ENCODE peak calls at places on chromosome 1, in eight cellular contexts. One of them, this sample, is unnamed.

GRCh38 chr1:172447641-172448040 is 3.8 kb upstream of the PIGC start:
- DNase-seq in left lobe of liver: no peak
- DNase-seq in retinal pigment epithelial cell: no peak
- DNase-seq in stimulated activated CD4-positive, alpha-beta T cell treated with anti-CD3 and anti-CD28 coated beads, Interleukin-12 subunit alpha, Interleukin-12 subunit beta, amount 100 ng/mL, for 4 hours: no peak
- DNase-seq in Daoy: no peak
- DNase-seq in prostate gland: peak
- DNase-seq in aorta: no peak
- DNase-seq in H9: no peak
- DNase-seq in this sample: no peak

GRCh38 chr1:89557954-89558353 is 33.3 kb downstream of the LRRC8B start:
- DNase-seq in left lobe of liver: no peak
- DNase-seq in retinal pigment epithelial cell: no peak
- DNase-seq in stimulated activated CD4-positive, alpha-beta T cell treated with anti-CD3 and anti-CD28 coated beads, Interleukin-12 subunit alpha, Interleukin-12 subunit beta, amount 100 ng/mL, for 4 hours: no peak
- DNase-seq in Daoy: peak
- DNase-seq in prostate gland: no peak
- DNase-seq in aorta: no peak
- DNase-seq in H9: no peak
- DNase-seq in this sample: no peak

GRCh38 chr1:18962121-18962721 is 5.7 kb upstream of the IFFO2 start:
- DNase-seq in left lobe of liver: no peak
- DNase-seq in retinal pigment epithelial cell: no peak
- DNase-seq in stimulated activated CD4-positive, alpha-beta T cell treated with anti-CD3 and anti-CD28 coated beads, Interleukin-12 subunit alpha, Interleukin-12 subunit beta, amount 100 ng/mL, for 4 hours: no peak
- DNase-seq in Daoy: no peak
- DNase-seq in prostate gland: peak
- DNase-seq in aorta: peak
- DNase-seq in H9: no peak
- DNase-seq in this sample: no peak

GRCh38 chr1:197786280-197786679 is 11.0 kb upstream of the DENND1B start:
- DNase-seq in left lobe of liver: no peak
- DNase-seq in retinal pigment epithelial cell: no peak
- DNase-seq in stimulated activated CD4-positive, alpha-beta T cell treated with anti-CD3 and anti-CD28 coated beads, Interleukin-12 subunit alpha, Interleukin-12 subunit beta, amount 100 ng/mL, for 4 hours: no peak
- DNase-seq in Daoy: no peak
- DNase-seq in prostate gland: no peak
- DNase-seq in aorta: no peak
- DNase-seq in H9: no peak
- DNase-seq in this sample: no peak

GRCh38 chr1:244012232-244012631 is 38.9 kb upstream of the ZBTB18 start:
- DNase-seq in left lobe of liver: no peak
- DNase-seq in retinal pigment epithelial cell: no peak
- DNase-seq in stimulated activated CD4-positive, alpha-beta T cell treated with anti-CD3 and anti-CD28 coated beads, Interleukin-12 subunit alpha, Interleukin-12 subunit beta, amount 100 ng/mL, for 4 hours: no peak
- DNase-seq in Daoy: peak
- DNase-seq in prostate gland: peak
- DNase-seq in aorta: no peak
- DNase-seq in H9: no peak
- DNase-seq in this sample: no peak

GRCh38 chr1:88029142-88029541 is 654.9 kb upstream of the PKN2 start:
- DNase-seq in left lobe of liver: peak
- DNase-seq in retinal pigment epithelial cell: peak
- DNase-seq in stimulated activated CD4-positive, alpha-beta T cell treated with anti-CD3 and anti-CD28 coated beads, Interleukin-12 subunit alpha, Interleukin-12 subunit beta, amount 100 ng/mL, for 4 hours: no peak
- DNase-seq in Daoy: no peak
- DNase-seq in prostate gland: no peak
- DNase-seq in aorta: no peak
- DNase-seq in H9: no peak
- DNase-seq in this sample: no peak

GRCh38 chr1:232891656-232892317 is 58.6 kb upstream of the NTPCR start:
- DNase-seq in left lobe of liver: no peak
- DNase-seq in retinal pigment epithelial cell: no peak
- DNase-seq in stimulated activated CD4-positive, alpha-beta T cell treated with anti-CD3 and anti-CD28 coated beads, Interleukin-12 subunit alpha, Interleukin-12 subunit beta, amount 100 ng/mL, for 4 hours: no peak
- DNase-seq in Daoy: no peak
- DNase-seq in prostate gland: no peak
- DNase-seq in aorta: no peak
- DNase-seq in H9: no peak
- DNase-seq in this sample: no peak

GRCh38 chr1:209674957-209675566 is at the start of gene G0S2:
- DNase-seq in left lobe of liver: peak
- DNase-seq in retinal pigment epithelial cell: no peak
- DNase-seq in stimulated activated CD4-positive, alpha-beta T cell treated with anti-CD3 and anti-CD28 coated beads, Interleukin-12 subunit alpha, Interleukin-12 subunit beta, amount 100 ng/mL, for 4 hours: peak
- DNase-seq in Daoy: peak
- DNase-seq in prostate gland: peak
- DNase-seq in aorta: peak
- DNase-seq in H9: peak
- DNase-seq in this sample: peak

GRCh38 chr1:32877211-32878110 is 6.7 kb upstream of the FNDC5 start:
- DNase-seq in left lobe of liver: peak
- DNase-seq in retinal pigment epithelial cell: no peak
- DNase-seq in stimulated activated CD4-positive, alpha-beta T cell treated with anti-CD3 and anti-CD28 coated beads, Interleukin-12 subunit alpha, Interleukin-12 subunit beta, amount 100 ng/mL, for 4 hours: no peak
- DNase-seq in Daoy: no peak
- DNase-seq in prostate gland: no peak
- DNase-seq in aorta: no peak
- DNase-seq in H9: no peak
- DNase-seq in this sample: no peak

GRCh38 chr1:85148524-85149250 is 52.1 kb downstream of the SYDE2 start:
- DNase-seq in left lobe of liver: no peak
- DNase-seq in retinal pigment epithelial cell: no peak
- DNase-seq in stimulated activated CD4-positive, alpha-beta T cell treated with anti-CD3 and anti-CD28 coated beads, Interleukin-12 subunit alpha, Interleukin-12 subunit beta, amount 100 ng/mL, for 4 hours: no peak
- DNase-seq in Daoy: peak
- DNase-seq in prostate gland: no peak
- DNase-seq in aorta: no peak
- DNase-seq in H9: no peak
- DNase-seq in this sample: no peak

GRCh38 chr1:200041337-200042118 is 14.0 kb downstream of the NR5A2 start:
- DNase-seq in left lobe of liver: no peak
- DNase-seq in retinal pigment epithelial cell: no peak
- DNase-seq in stimulated activated CD4-positive, alpha-beta T cell treated with anti-CD3 and anti-CD28 coated beads, Interleukin-12 subunit alpha, Interleukin-12 subunit beta, amount 100 ng/mL, for 4 hours: no peak
- DNase-seq in Daoy: no peak
- DNase-seq in prostate gland: no peak
- DNase-seq in aorta: no peak
- DNase-seq in H9: peak
- DNase-seq in this sample: no peak

GRCh38 chr1:211781260-211781659 is 49.3 kb downstream of the LPGAT1 start:
- DNase-seq in left lobe of liver: no peak
- DNase-seq in retinal pigment epithelial cell: no peak
- DNase-seq in stimulated activated CD4-positive, alpha-beta T cell treated with anti-CD3 and anti-CD28 coated beads, Interleukin-12 subunit alpha, Interleukin-12 subunit beta, amount 100 ng/mL, for 4 hours: no peak
- DNase-seq in Daoy: no peak
- DNase-seq in prostate gland: no peak
- DNase-seq in aorta: no peak
- DNase-seq in H9: no peak
- DNase-seq in this sample: no peak

GRCh38 chr1:150165622-150166612 is 16.2 kb downstream of the PLEKHO1 start:
- DNase-seq in left lobe of liver: no peak
- DNase-seq in retinal pigment epithelial cell: no peak
- DNase-seq in stimulated activated CD4-positive, alpha-beta T cell treated with anti-CD3 and anti-CD28 coated beads, Interleukin-12 subunit alpha, Interleukin-12 subunit beta, amount 100 ng/mL, for 4 hours: peak
- DNase-seq in Daoy: peak
- DNase-seq in prostate gland: no peak
- DNase-seq in aorta: no peak
- DNase-seq in H9: peak
- DNase-seq in this sample: no peak

GRCh38 chr1:59302297-59302696 is 5.4 kb downstream of the FGGY start:
- DNase-seq in left lobe of liver: no peak
- DNase-seq in retinal pigment epithelial cell: no peak
- DNase-seq in stimulated activated CD4-positive, alpha-beta T cell treated with anti-CD3 and anti-CD28 coated beads, Interleukin-12 subunit alpha, Interleukin-12 subunit beta, amount 100 ng/mL, for 4 hours: no peak
- DNase-seq in Daoy: no peak
- DNase-seq in prostate gland: no peak
- DNase-seq in aorta: no peak
- DNase-seq in H9: no peak
- DNase-seq in this sample: no peak

GRCh38 chr1:21508580-21509350 is 458 bp upstream of the ALPL start:
- DNase-seq in left lobe of liver: peak
- DNase-seq in retinal pigment epithelial cell: no peak
- DNase-seq in stimulated activated CD4-positive, alpha-beta T cell treated with anti-CD3 and anti-CD28 coated beads, Interleukin-12 subunit alpha, Interleukin-12 subunit beta, amount 100 ng/mL, for 4 hours: peak
- DNase-seq in Daoy: peak
- DNase-seq in prostate gland: peak
- DNase-seq in aorta: peak
- DNase-seq in H9: peak
- DNase-seq in this sample: no peak

GRCh38 chr1:187680823-187681222 is 852.1 kb downstream of the PLA2G4A start:
- DNase-seq in left lobe of liver: no peak
- DNase-seq in retinal pigment epithelial cell: peak
- DNase-seq in stimulated activated CD4-positive, alpha-beta T cell treated with anti-CD3 and anti-CD28 coated beads, Interleukin-12 subunit alpha, Interleukin-12 subunit beta, amount 100 ng/mL, for 4 hours: no peak
- DNase-seq in Daoy: peak
- DNase-seq in prostate gland: no peak
- DNase-seq in aorta: no peak
- DNase-seq in H9: no peak
- DNase-seq in this sample: no peak

GRCh38 chr1:24092979-24093378 is 19.0 kb downstream of the MYOM3 start:
- DNase-seq in left lobe of liver: no peak
- DNase-seq in retinal pigment epithelial cell: no peak
- DNase-seq in stimulated activated CD4-positive, alpha-beta T cell treated with anti-CD3 and anti-CD28 coated beads, Interleukin-12 subunit alpha, Interleukin-12 subunit beta, amount 100 ng/mL, for 4 hours: no peak
- DNase-seq in Daoy: no peak
- DNase-seq in prostate gland: no peak
- DNase-seq in aorta: no peak
- DNase-seq in H9: no peak
- DNase-seq in this sample: no peak

GRCh38 chr1:23274134-23274505 is 56.8 kb upstream of the HTR1D start:
- DNase-seq in left lobe of liver: no peak
- DNase-seq in retinal pigment epithelial cell: no peak
- DNase-seq in stimulated activated CD4-positive, alpha-beta T cell treated with anti-CD3 and anti-CD28 coated beads, Interleukin-12 subunit alpha, Interleukin-12 subunit beta, amount 100 ng/mL, for 4 hours: no peak
- DNase-seq in Daoy: no peak
- DNase-seq in prostate gland: no peak
- DNase-seq in aorta: no peak
- DNase-seq in H9: no peak
- DNase-seq in this sample: no peak

GRCh38 chr1:62013264-62013663 is 181.4 kb upstream of the L1TD1 start:
- DNase-seq in left lobe of liver: no peak
- DNase-seq in retinal pigment epithelial cell: no peak
- DNase-seq in stimulated activated CD4-positive, alpha-beta T cell treated with anti-CD3 and anti-CD28 coated beads, Interleukin-12 subunit alpha, Interleukin-12 subunit beta, amount 100 ng/mL, for 4 hours: no peak
- DNase-seq in Daoy: no peak
- DNase-seq in prostate gland: no peak
- DNase-seq in aorta: no peak
- DNase-seq in H9: no peak
- DNase-seq in this sample: no peak

GRCh38 chr1:118247593-118247992 is 62.6 kb upstream of the SPAG17 start:
- DNase-seq in left lobe of liver: no peak
- DNase-seq in retinal pigment epithelial cell: no peak
- DNase-seq in stimulated activated CD4-positive, alpha-beta T cell treated with anti-CD3 and anti-CD28 coated beads, Interleukin-12 subunit alpha, Interleukin-12 subunit beta, amount 100 ng/mL, for 4 hours: no peak
- DNase-seq in Daoy: peak
- DNase-seq in prostate gland: no peak
- DNase-seq in aorta: no peak
- DNase-seq in H9: peak
- DNase-seq in this sample: no peak

GRCh38 chr1:75855734-75856133 is 59.1 kb downstream of the MSH4 start:
- DNase-seq in left lobe of liver: no peak
- DNase-seq in retinal pigment epithelial cell: no peak
- DNase-seq in stimulated activated CD4-positive, alpha-beta T cell treated with anti-CD3 and anti-CD28 coated beads, Interleukin-12 subunit alpha, Interleukin-12 subunit beta, amount 100 ng/mL, for 4 hours: no peak
- DNase-seq in Daoy: no peak
- DNase-seq in prostate gland: no peak
- DNase-seq in aorta: no peak
- DNase-seq in H9: no peak
- DNase-seq in this sample: no peak

GRCh38 chr1:94319319-94320180 is 82.2 kb upstream of the ARHGAP29 start:
- DNase-seq in left lobe of liver: no peak
- DNase-seq in retinal pigment epithelial cell: no peak
- DNase-seq in stimulated activated CD4-positive, alpha-beta T cell treated with anti-CD3 and anti-CD28 coated beads, Interleukin-12 subunit alpha, Interleukin-12 subunit beta, amount 100 ng/mL, for 4 hours: no peak
- DNase-seq in Daoy: no peak
- DNase-seq in prostate gland: no peak
- DNase-seq in aorta: no peak
- DNase-seq in H9: no peak
- DNase-seq in this sample: no peak

GRCh38 chr1:179785025-179785424 is 41.9 kb downstream of the FAM163A start:
- DNase-seq in left lobe of liver: no peak
- DNase-seq in retinal pigment epithelial cell: no peak
- DNase-seq in stimulated activated CD4-positive, alpha-beta T cell treated with anti-CD3 and anti-CD28 coated beads, Interleukin-12 subunit alpha, Interleukin-12 subunit beta, amount 100 ng/mL, for 4 hours: no peak
- DNase-seq in Daoy: peak
- DNase-seq in prostate gland: no peak
- DNase-seq in aorta: no peak
- DNase-seq in H9: no peak
- DNase-seq in this sample: no peak

GRCh38 chr1:39590546-39590945 is 14.0 kb upstream of the PABPC4 start:
- DNase-seq in left lobe of liver: no peak
- DNase-seq in retinal pigment epithelial cell: no peak
- DNase-seq in stimulated activated CD4-positive, alpha-beta T cell treated with anti-CD3 and anti-CD28 coated beads, Interleukin-12 subunit alpha, Interleukin-12 subunit beta, amount 100 ng/mL, for 4 hours: no peak
- DNase-seq in Daoy: peak
- DNase-seq in prostate gland: no peak
- DNase-seq in aorta: peak
- DNase-seq in H9: no peak
- DNase-seq in this sample: no peak

GRCh38 chr1:240086726-240087125 is 5.0 kb upstream of the FMN2 start:
- DNase-seq in left lobe of liver: no peak
- DNase-seq in retinal pigment epithelial cell: no peak
- DNase-seq in stimulated activated CD4-positive, alpha-beta T cell treated with anti-CD3 and anti-CD28 coated beads, Interleukin-12 subunit alpha, Interleukin-12 subunit beta, amount 100 ng/mL, for 4 hours: no peak
- DNase-seq in Daoy: no peak
- DNase-seq in prostate gland: no peak
- DNase-seq in aorta: no peak
- DNase-seq in H9: no peak
- DNase-seq in this sample: no peak

GRCh38 chr1:215459136-215459535 is 108.0 kb upstream of the KCTD3 start:
- DNase-seq in left lobe of liver: no peak
- DNase-seq in retinal pigment epithelial cell: peak
- DNase-seq in stimulated activated CD4-positive, alpha-beta T cell treated with anti-CD3 and anti-CD28 coated beads, Interleukin-12 subunit alpha, Interleukin-12 subunit beta, amount 100 ng/mL, for 4 hours: no peak
- DNase-seq in Daoy: no peak
- DNase-seq in prostate gland: no peak
- DNase-seq in aorta: no peak
- DNase-seq in H9: no peak
- DNase-seq in this sample: no peak

GRCh38 chr1:6603424-6603850 is 768 bp upstream of the KLHL21 start:
- DNase-seq in left lobe of liver: peak
- DNase-seq in retinal pigment epithelial cell: peak
- DNase-seq in stimulated activated CD4-positive, alpha-beta T cell treated with anti-CD3 and anti-CD28 coated beads, Interleukin-12 subunit alpha, Interleukin-12 subunit beta, amount 100 ng/mL, for 4 hours: peak
- DNase-seq in Daoy: peak
- DNase-seq in prostate gland: no peak
- DNase-seq in aorta: peak
- DNase-seq in H9: peak
- DNase-seq in this sample: peak

GRCh38 chr1:84086189-84086588 is 57.9 kb upstream of the PRKACB start:
- DNase-seq in left lobe of liver: no peak
- DNase-seq in retinal pigment epithelial cell: no peak
- DNase-seq in stimulated activated CD4-positive, alpha-beta T cell treated with anti-CD3 and anti-CD28 coated beads, Interleukin-12 subunit alpha, Interleukin-12 subunit beta, amount 100 ng/mL, for 4 hours: no peak
- DNase-seq in Daoy: peak
- DNase-seq in prostate gland: no peak
- DNase-seq in aorta: no peak
- DNase-seq in H9: no peak
- DNase-seq in this sample: no peak

GRCh38 chr1:199312626-199313025 is 673.8 kb downstream of the PTPRC start:
- DNase-seq in left lobe of liver: no peak
- DNase-seq in retinal pigment epithelial cell: no peak
- DNase-seq in stimulated activated CD4-positive, alpha-beta T cell treated with anti-CD3 and anti-CD28 coated beads, Interleukin-12 subunit alpha, Interleukin-12 subunit beta, amount 100 ng/mL, for 4 hours: no peak
- DNase-seq in Daoy: no peak
- DNase-seq in prostate gland: no peak
- DNase-seq in aorta: no peak
- DNase-seq in H9: no peak
- DNase-seq in this sample: no peak

GRCh38 chr1:116115476-116115875 is 4.3 kb downstream of the MAB21L3 start:
- DNase-seq in left lobe of liver: no peak
- DNase-seq in retinal pigment epithelial cell: peak
- DNase-seq in stimulated activated CD4-positive, alpha-beta T cell treated with anti-CD3 and anti-CD28 coated beads, Interleukin-12 subunit alpha, Interleukin-12 subunit beta, amount 100 ng/mL, for 4 hours: no peak
- DNase-seq in Daoy: peak
- DNase-seq in prostate gland: no peak
- DNase-seq in aorta: no peak
- DNase-seq in H9: no peak
- DNase-seq in this sample: no peak

GRCh38 chr1:161307230-161307768 is 2.5 kb downstream of the MPZ start:
- DNase-seq in left lobe of liver: no peak
- DNase-seq in retinal pigment epithelial cell: no peak
- DNase-seq in stimulated activated CD4-positive, alpha-beta T cell treated with anti-CD3 and anti-CD28 coated beads, Interleukin-12 subunit alpha, Interleukin-12 subunit beta, amount 100 ng/mL, for 4 hours: peak
- DNase-seq in Daoy: peak
- DNase-seq in prostate gland: no peak
- DNase-seq in aorta: no peak
- DNase-seq in H9: no peak
- DNase-seq in this sample: no peak

GRCh38 chr1:181092883-181093282 is 4.4 kb downstream of the IER5 start:
- DNase-seq in left lobe of liver: no peak
- DNase-seq in retinal pigment epithelial cell: no peak
- DNase-seq in stimulated activated CD4-positive, alpha-beta T cell treated with anti-CD3 and anti-CD28 coated beads, Interleukin-12 subunit alpha, Interleukin-12 subunit beta, amount 100 ng/mL, for 4 hours: no peak
- DNase-seq in Daoy: no peak
- DNase-seq in prostate gland: no peak
- DNase-seq in aorta: no peak
- DNase-seq in H9: no peak
- DNase-seq in this sample: no peak

GRCh38 chr1:89125571-89126233 is at the start of gene GBP2:
- DNase-seq in left lobe of liver: no peak
- DNase-seq in retinal pigment epithelial cell: peak
- DNase-seq in stimulated activated CD4-positive, alpha-beta T cell treated with anti-CD3 and anti-CD28 coated beads, Interleukin-12 subunit alpha, Interleukin-12 subunit beta, amount 100 ng/mL, for 4 hours: no peak
- DNase-seq in Daoy: peak
- DNase-seq in prostate gland: peak
- DNase-seq in aorta: no peak
- DNase-seq in H9: no peak
- DNase-seq in this sample: no peak

GRCh38 chr1:208775841-208776240 is 531.7 kb upstream of the PLXNA2 start:
- DNase-seq in left lobe of liver: no peak
- DNase-seq in retinal pigment epithelial cell: no peak
- DNase-seq in stimulated activated CD4-positive, alpha-beta T cell treated with anti-CD3 and anti-CD28 coated beads, Interleukin-12 subunit alpha, Interleukin-12 subunit beta, amount 100 ng/mL, for 4 hours: no peak
- DNase-seq in Daoy: no peak
- DNase-seq in prostate gland: no peak
- DNase-seq in aorta: no peak
- DNase-seq in H9: no peak
- DNase-seq in this sample: no peak